ENCODE peak calls at places on chromosomes 5 and 9, in six cellular contexts. One of them, this sample, is unnamed.

GRCh38 chr5:100623719-100624118 is 88.5 kb downstream of the FAM174A start:
- DNase-seq in HCT116: no peak
- DNase-seq in K562: no peak
- DNase-seq in tibial nerve: no peak
- DNase-seq in sigmoid colon: no peak
- DNase-seq in spleen: no peak
- DNase-seq in this sample: no peak

GRCh38 chr9:3992924-3993323 is 306.9 kb downstream of the GLIS3 start:
- DNase-seq in K562: no peak
- DNase-seq in sigmoid colon: no peak
- DNase-seq in spleen: no peak
- DNase-seq in HCT116: no peak
- DNase-seq in tibial nerve: no peak
- DNase-seq in this sample: no peak

GRCh38 chr9:19232117-19232829 is 1.8 kb downstream of the DENND4C start:
- DNase-seq in sigmoid colon: no peak
- DNase-seq in K562: no peak
- DNase-seq in tibial nerve: no peak
- DNase-seq in HCT116: no peak
- DNase-seq in spleen: no peak
- DNase-seq in this sample: no peak

GRCh38 chr9:77725820-77726219 is 77.7 kb upstream of the GNA14 start:
- DNase-seq in tibial nerve: no peak
- DNase-seq in HCT116: no peak
- DNase-seq in sigmoid colon: no peak
- DNase-seq in K562: no peak
- DNase-seq in spleen: no peak
- DNase-seq in this sample: no peak

GRCh38 chr5:181203842-181204560 is 995 bp downstream of the TRIM7 start:
- DNase-seq in spleen: no peak
- DNase-seq in sigmoid colon: peak; percentile 66
- DNase-seq in tibial nerve: no peak
- DNase-seq in K562: peak; percentile 57
- DNase-seq in HCT116: no peak
- DNase-seq in this sample: no peak

GRCh38 chr9:95901506-95901905 is 26.0 kb downstream of the ERCC6L2 start:
- DNase-seq in sigmoid colon: no peak
- DNase-seq in K562: no peak
- DNase-seq in HCT116: no peak
- DNase-seq in tibial nerve: no peak
- DNase-seq in spleen: no peak
- DNase-seq in this sample: no peak

GRCh38 chr5:28766565-28767158 is 1728.3 kb upstream of the CDH9 start:
- DNase-seq in spleen: no peak
- DNase-seq in HCT116: peak; percentile 16
- DNase-seq in K562: no peak
- DNase-seq in sigmoid colon: no peak
- DNase-seq in tibial nerve: peak; percentile 7
- DNase-seq in this sample: no peak

GRCh38 chr5:142680605-142681259 is 5.2 kb downstream of the FGF1 start:
- DNase-seq in K562: no peak
- DNase-seq in sigmoid colon: no peak
- DNase-seq in spleen: no peak
- DNase-seq in tibial nerve: no peak
- DNase-seq in HCT116: peak; percentile 82
- DNase-seq in this sample: no peak

GRCh38 chr9:89905628-89906338 is 301.0 kb downstream of the GADD45G start:
- DNase-seq in tibial nerve: no peak
- DNase-seq in HCT116: no peak
- DNase-seq in K562: no peak
- DNase-seq in sigmoid colon: no peak
- DNase-seq in spleen: no peak
- DNase-seq in this sample: no peak

GRCh38 chr5:106185661-106186081 is 1485.1 kb downstream of the EFNA5 start:
- DNase-seq in sigmoid colon: no peak
- DNase-seq in HCT116: no peak
- DNase-seq in tibial nerve: no peak
- DNase-seq in K562: no peak
- DNase-seq in spleen: no peak
- DNase-seq in this sample: no peak

GRCh38 chr5:949815-950560 is 57.3 kb downstream of the TRIP13 start:
- DNase-seq in spleen: no peak
- DNase-seq in HCT116: no peak
- DNase-seq in K562: no peak
- DNase-seq in sigmoid colon: no peak
- DNase-seq in tibial nerve: no peak
- DNase-seq in this sample: no peak

GRCh38 chr5:142186821-142187594 is 78.4 kb downstream of the NDFIP1 start:
- DNase-seq in tibial nerve: no peak
- DNase-seq in sigmoid colon: no peak
- DNase-seq in spleen: no peak
- DNase-seq in K562: peak; percentile 60
- DNase-seq in HCT116: no peak
- DNase-seq in this sample: no peak

GRCh38 chr5:122089614-122090013 is 11.6 kb upstream of the LOX start:
- DNase-seq in K562: no peak
- DNase-seq in spleen: no peak
- DNase-seq in sigmoid colon: no peak
- DNase-seq in HCT116: no peak
- DNase-seq in tibial nerve: no peak
- DNase-seq in this sample: no peak

DNA sequence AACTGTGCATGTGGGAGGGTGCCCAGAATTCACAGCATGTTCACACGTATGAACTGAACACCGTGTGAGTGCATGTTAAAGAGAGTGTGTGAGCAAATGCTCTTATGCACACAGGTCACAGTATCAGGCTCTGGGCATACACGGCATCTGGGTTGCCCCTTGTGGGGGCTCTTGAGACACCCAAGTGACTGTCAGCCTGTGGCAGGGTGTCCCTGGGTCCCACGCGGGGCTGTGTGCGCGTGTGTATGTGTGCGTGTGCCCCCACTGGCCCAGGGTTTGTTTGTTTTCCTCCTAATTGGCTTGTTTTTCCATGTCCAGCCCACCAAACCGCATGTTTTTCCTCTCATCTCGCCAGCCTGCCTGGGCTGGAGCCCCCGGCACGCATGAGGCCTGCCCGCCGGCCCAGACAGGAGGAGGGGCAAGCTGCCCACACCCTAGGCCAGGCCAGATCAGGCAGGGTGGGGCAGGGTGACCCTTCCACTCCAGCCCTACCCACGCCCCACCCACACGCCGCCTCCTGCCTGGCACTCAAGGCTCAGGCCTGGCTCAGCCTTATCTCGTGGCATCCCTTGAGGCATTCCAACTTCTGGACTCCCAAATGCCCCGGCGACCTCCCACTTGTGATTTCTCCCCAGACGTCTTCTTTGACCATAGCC is 28.8 kb downstream of the CNTFR start:
- DNase-seq in sigmoid colon: no peak
- DNase-seq in K562: no peak
- DNase-seq in spleen: no peak
- DNase-seq in HCT116: no peak
- DNase-seq in tibial nerve: no peak
- DNase-seq in this sample: no peak
- H3K4me3 ChIP-seq in sigmoid colon: no peak overlapping the region
- H3K4me3 ChIP-seq in K562: no peak overlapping the region
- H3K4me3 ChIP-seq in spleen: no peak overlapping the region
- H3K4me3 ChIP-seq in HCT116: no peak overlapping the region
- H3K4me3 ChIP-seq in tibial nerve: no peak overlapping the region
- H3K4me3 ChIP-seq in this sample: no peak overlapping the region

GRCh38 chr5:16467363-16468219 is 2.0 kb upstream of the ZNF622 start:
- DNase-seq in HCT116: no peak
- DNase-seq in spleen: no peak
- DNase-seq in K562: no peak
- DNase-seq in tibial nerve: no peak
- DNase-seq in sigmoid colon: no peak
- DNase-seq in this sample: no peak
- TF ChIP-seq POLR2A in HCT116: no peak
- TF ChIP-seq POLR2A in spleen: no peak
- TF ChIP-seq POLR2A in K562: no peak
- TF ChIP-seq POLR2A in tibial nerve: no peak
- TF ChIP-seq POLR2A in sigmoid colon: no peak
- TF ChIP-seq POLR2A in this sample: no peak

DNA sequence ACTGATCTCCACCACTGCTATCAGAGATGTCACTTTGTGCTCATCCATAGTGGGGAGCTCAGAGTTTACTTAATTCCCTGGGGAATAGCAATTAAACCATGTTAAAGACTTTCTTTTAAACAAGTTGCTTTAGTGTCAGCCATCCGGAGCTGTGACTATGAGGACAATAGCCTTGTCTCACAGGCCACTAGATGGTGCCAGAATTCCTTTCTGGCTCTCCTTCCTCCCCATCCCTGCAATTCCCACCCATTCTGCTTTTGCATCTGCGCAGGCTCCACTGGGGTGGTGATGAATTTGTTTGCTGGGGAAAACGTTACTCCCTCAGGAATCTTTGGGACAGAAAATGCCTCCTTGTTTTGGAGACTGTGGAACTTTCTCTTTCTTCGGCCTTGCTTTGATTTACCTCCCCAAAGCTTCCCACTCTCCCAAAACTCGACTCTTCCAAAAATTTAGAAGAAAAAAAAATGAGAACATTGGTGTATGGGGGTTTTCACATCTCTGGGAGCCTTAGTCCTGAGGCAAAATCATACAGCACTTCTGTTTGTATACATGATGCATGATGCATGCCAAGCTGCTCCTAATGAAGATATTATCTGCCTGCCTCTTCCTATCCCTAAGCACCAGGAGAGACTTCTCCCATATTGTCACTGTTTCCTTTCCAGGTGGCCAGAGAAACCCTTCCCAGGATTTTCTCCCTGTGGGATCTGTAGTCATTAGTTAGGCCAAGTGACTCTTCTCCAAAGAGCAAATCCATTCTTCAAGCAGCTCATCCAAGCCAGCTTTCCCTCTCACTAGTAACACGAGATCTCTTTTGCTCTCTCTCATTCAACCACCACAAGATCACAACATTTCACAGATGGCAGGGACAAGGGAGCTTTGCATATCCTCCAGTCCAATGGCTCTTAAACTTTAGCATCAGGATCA is 466.1 kb downstream of the TLR4 start:
- DNase-seq in K562: peak; percentile 5
- DNase-seq in spleen: no peak
- DNase-seq in sigmoid colon: no peak
- DNase-seq in tibial nerve: peak; percentile 5
- DNase-seq in HCT116: no peak
- DNase-seq in this sample: no peak
- H3K27ac ChIP-seq in K562: no peak overlapping the region
- H3K27ac ChIP-seq in spleen: no peak overlapping the region
- H3K27ac ChIP-seq in sigmoid colon: no peak overlapping the region
- H3K27ac ChIP-seq in tibial nerve: no peak overlapping the region
- H3K27ac ChIP-seq in HCT116: no peak overlapping the region
- H3K27ac ChIP-seq in this sample: no peak overlapping the region

GRCh38 chr9:137313956-137314560 is 12.0 kb upstream of the NRARP start:
- DNase-seq in HCT116: no peak
- DNase-seq in K562: no peak
- DNase-seq in sigmoid colon: peak; percentile 52
- DNase-seq in spleen: peak; percentile 73
- DNase-seq in tibial nerve: no peak
- DNase-seq in this sample: no peak
- H3K4me3 ChIP-seq in HCT116: no peak overlapping the region
- H3K4me3 ChIP-seq in K562: no peak overlapping the region
- H3K4me3 ChIP-seq in sigmoid colon: no peak overlapping the region
- H3K4me3 ChIP-seq in spleen: no peak overlapping the region
- H3K4me3 ChIP-seq in tibial nerve: no peak overlapping the region
- H3K4me3 ChIP-seq in this sample: no peak overlapping the region

GRCh38 chr9:92877531-92878430 is at the start of gene ZNF484:
- DNase-seq in K562: peak; percentile 90
- DNase-seq in spleen: peak; percentile 99
- DNase-seq in HCT116: peak; percentile 99
- DNase-seq in tibial nerve: peak; percentile 96
- DNase-seq in sigmoid colon: peak; percentile 98
- DNase-seq in this sample: peak; percentile 91
- TF ChIP-seq POLR2A in K562: peak; percentile 90
- TF ChIP-seq POLR2A in spleen: no peak
- TF ChIP-seq POLR2A in HCT116: peak; percentile 60
- TF ChIP-seq POLR2A in tibial nerve: peak; percentile 18
- TF ChIP-seq POLR2A in sigmoid colon: no peak
- TF ChIP-seq POLR2A in this sample: no peak

This sample was measured in breast epithelium.